ENCODE peak calls at places on chromosome 5, in four cellular contexts. O is NCI-H2171; K is activated T-helper 9 cell treated with anti-CD3 and anti-CD28 coated beads, Interleukin-2, amount 50 U/mL, for 16 hours; R is cardiac muscle cell. B is an unnamed sample.
A peak's percentile ranks its signal among the peaks of the same experiment; 100 is the strongest.

GRCh38 chr5:172502969-172503368 is 48.6 kb upstream of the SH3PXD2B start:
- DNase-seq in K (no peak), R (peak; percentile 37), O (peak; percentile 1), B (no peak)

GRCh38 chr5:36569456-36569855 is 37.0 kb upstream of the SLC1A3 start:
- DNase-seq in R (no peak), O (no peak), K (no peak), B (no peak)

GRCh38 chr5:79890119-79890870 is 100.8 kb downstream of the MTX3 start:
- DNase-seq in O (no peak), K (no peak), R (no peak), B (no peak)

GRCh38 chr5:113340537-113340936 is 94.3 kb downstream of the TSSK1B start:
- DNase-seq in O (no peak), K (no peak), R (no peak), B (no peak)

GRCh38 chr5:84382363-84383295 is 2.1 kb downstream of the EDIL3 start:
- DNase-seq in K (no peak), O (no peak), R (peak; percentile 72), B (no peak)

GRCh38 chr5:139817362-139817761 is 21.8 kb downstream of the PSD2 start:
- DNase-seq in R (no peak), K (no peak), O (no peak), B (no peak)

GRCh38 chr5:173138707-173139106 is 5.6 kb upstream of the BNIP1 start:
- DNase-seq in R (no peak), K (no peak), O (no peak), B (no peak)

GRCh38 chr5:141978389-141978788 is 9.5 kb downstream of the RNF14 start:
- DNase-seq in K (no peak), O (no peak), R (no peak), B (no peak)

GRCh38 chr5:118199801-118200200 is 788.5 kb downstream of the DTWD2 start:
- DNase-seq in O (no peak), R (no peak), K (no peak), B (no peak)

GRCh38 chr5:55997742-55998351 is 3.1 kb upstream of the IL6ST start:
- DNase-seq in K (no peak), O (no peak), R (no peak), B (no peak)

GRCh38 chr5:82312373-82312856 is 34.3 kb upstream of the RPS23 start:
- DNase-seq in K (peak; percentile 1), R (peak; percentile 87), O (peak; percentile 7), B (peak; percentile 9)

GRCh38 chr5:58813855-58814254 is 231.0 kb downstream of the RAB3C start:
- DNase-seq in R (no peak), K (no peak), O (no peak), B (no peak)

GRCh38 chr5:97067296-97067695 is 75.1 kb downstream of the LIX1 start:
- DNase-seq in O (no peak), K (no peak), R (no peak), B (no peak)

GRCh38 chr5:56350595-56351170 is 117.6 kb upstream of the ANKRD55 start:
- DNase-seq in O (no peak), K (no peak), R (no peak), B (peak; percentile 89)

GRCh38 chr5:77850536-77851228 is 74.5 kb upstream of the TBCA start:
- DNase-seq in R (no peak), K (no peak), O (no peak), B (no peak)

GRCh38 chr5:126234563-126235195 is 188.5 kb upstream of the GRAMD2B start:
- DNase-seq in O (no peak), R (peak; percentile 58), K (no peak), B (peak; percentile 50)

GRCh38 chr5:73861313-73861978 is 235.4 kb downstream of the ARHGEF28 start:
- DNase-seq in K (no peak), O (no peak), R (no peak), B (no peak)

GRCh38 chr5:101977729-101978345 is 318.2 kb downstream of the SLCO4C1 start:
- DNase-seq in O (no peak), R (peak; percentile 49), K (no peak), B (peak; percentile 7)

GRCh38 chr5:33227247-33227646 is 213.5 kb upstream of the TARS1 start:
- DNase-seq in R (no peak), K (no peak), O (no peak), B (no peak)

GRCh38 chr5:132773114-132773513 is 3.9 kb downstream of the SEPTIN8 start:
- DNase-seq in R (no peak), K (no peak), O (no peak), B (no peak)

GRCh38 chr5:37951946-37952721 is 112.3 kb upstream of the GDNF start:
- DNase-seq in R (no peak), K (no peak), O (no peak), B (no peak)

GRCh38 chr5:33401482-33402390 is 39.0 kb upstream of the TARS1 start:
- DNase-seq in K (no peak), R (no peak), O (no peak), B (peak; percentile 23)

GRCh38 chr5:32503261-32503660 is 58.7 kb upstream of the ZFR start:
- DNase-seq in O (no peak), K (no peak), R (no peak), B (no peak)

GRCh38 chr5:107321906-107322305 is 348.8 kb downstream of the EFNA5 start:
- DNase-seq in O (no peak), K (no peak), R (no peak), B (no peak)

GRCh38 chr5:127957183-127957582 is 126.4 kb upstream of the SLC12A2 start:
- DNase-seq in R (no peak), O (no peak), K (no peak), B (no peak)

GRCh38 chr5:73325546-73325945 is 123.0 kb downstream of the FOXD1 start:
- DNase-seq in O (no peak), K (no peak), R (no peak), B (no peak)

GRCh38 chr5:163460562-163461176 is at the start of gene HMMR:
- DNase-seq in K (no peak), O (no peak), R (peak; percentile 60), B (no peak)

GRCh38 chr5:180852510-180852909 is 8.6 kb downstream of the ZFP62 start:
- DNase-seq in K (no peak), O (no peak), R (no peak), B (no peak)

GRCh38 chr5:138468966-138469539 is 3.8 kb downstream of the EGR1 start:
- DNase-seq in K (no peak), R (no peak), O (no peak), B (peak; percentile 56)

GRCh38 chr5:127307868-127308267 is 17.3 kb downstream of the MEGF10 start:
- DNase-seq in K (no peak), R (no peak), O (no peak), B (no peak)

GRCh38 chr5:100841358-100842076 is 61.6 kb downstream of the ST8SIA4 start:
- DNase-seq in K (no peak), O (no peak), R (no peak), B (no peak)